ENCODE peak calls at places on chromosomes 1 and 21, in ten cellular contexts. K is dorsolateral prefrontal cortex, W is transverse colon, F is AG04450, U is prostate gland, O is IMR-90, A is neural progenitor cell, Q is thoracic aorta, P is cardiac fibroblast, M is MM.1S. J is an unnamed sample.

GRCh38 chr1:180631766-180632325 is at the start of gene XPR1:
- DNase-seq in K (peak; percentile 98), W (peak; percentile 99), F (peak; percentile 98), U (peak; percentile 99), O (peak; percentile 99), A (peak; percentile 100), Q (peak; percentile 96), P (peak; percentile 99), M (peak; percentile 100), J (peak; percentile 99)

GRCh38 chr1:90922202-90922601 is 99.6 kb downstream of the ZNF644 start:
- DNase-seq in K (no peak), W (no peak), F (no peak), U (no peak), O (no peak), A (no peak), Q (no peak), P (no peak), M (no peak), J (no peak)

GRCh38 chr1:188295157-188295556 is 1466.4 kb downstream of the PLA2G4A start:
- DNase-seq in K (no peak), W (no peak), F (no peak), U (no peak), O (no peak), A (peak; percentile 13), Q (no peak), P (no peak), M (no peak), J (no peak)

GRCh38 chr21:33197546-33197945 is 32.2 kb upstream of the IFNAR2 start:
- DNase-seq in K (no peak), W (no peak), F (no peak), U (no peak), O (no peak), A (no peak), Q (no peak), P (no peak), M (no peak), J (no peak)

GRCh38 chr1:232142403-232143314 is 487.3 kb downstream of the SIPA1L2 start:
- DNase-seq in K (peak; percentile 74), W (peak; percentile 37), F (peak; percentile 27), U (peak; percentile 21), O (peak; percentile 82), A (no peak), Q (peak; percentile 48), P (peak; percentile 86), M (no peak), J (peak; percentile 98)

GRCh38 chr21:44989538-44989888 is 49.7 kb downstream of the SLX9 start:
- DNase-seq in K (no peak), W (no peak), F (peak; percentile 43), U (no peak), O (peak; percentile 63), A (no peak), Q (no peak), P (no peak), M (no peak), J (peak; percentile 51)

GRCh38 chr21:28833181-28833580 is 159.5 kb downstream of the LTN1 start:
- DNase-seq in K (no peak), W (no peak), F (no peak), U (no peak), O (peak; percentile 5), A (no peak), Q (no peak), P (peak; percentile 9), M (no peak), J (peak; percentile 18)

GRCh38 chr1:229884765-229885164 is 182.3 kb upstream of the GALNT2 start:
- DNase-seq in K (no peak), W (no peak), F (no peak), U (no peak), O (no peak), A (no peak), Q (no peak), P (no peak), M (no peak), J (no peak)

GRCh38 chr1:6581561-6582305 is 1.9 kb downstream of the ZBTB48 start:
- DNase-seq in K (no peak), W (peak; percentile 31), F (no peak), U (no peak), O (no peak), A (no peak), Q (no peak), P (peak; percentile 28), M (no peak), J (no peak)

GRCh38 chr1:19015476-19015875 is 59.0 kb upstream of the IFFO2 start:
- DNase-seq in K (no peak), W (no peak), F (no peak), U (no peak), O (no peak), A (no peak), Q (no peak), P (no peak), M (no peak), J (no peak)

GRCh38 chr1:21938791-21939538 is 1.9 kb upstream of the HSPG2 start:
- DNase-seq in K (no peak), W (no peak), F (no peak), U (no peak), O (no peak), A (no peak), Q (no peak), P (peak; percentile 50), M (no peak), J (no peak)

GRCh38 chr1:56534252-56534651 is 45.1 kb downstream of the PLPP3 start:
- DNase-seq in K (no peak), W (no peak), F (no peak), U (no peak), O (no peak), A (no peak), Q (no peak), P (no peak), M (no peak), J (no peak)

GRCh38 chr1:203273206-203273868 is 32.0 kb upstream of the BTG2 start:
- DNase-seq in K (peak; percentile 93), W (peak; percentile 92), F (no peak), U (peak; percentile 88), O (peak; percentile 82), A (peak; percentile 91), Q (peak; percentile 87), P (peak; percentile 90), M (peak; percentile 97), J (peak; percentile 59)
- H3K4me3 ChIP-seq in K (peak overlapping the region; percentile 51), W (no peak overlapping the region), F (peak overlapping the region; percentile 20), U (peak overlapping the region; percentile 7), O (no peak overlapping the region), A (no peak overlapping the region), Q (peak overlapping the region; percentile 34), P (no peak overlapping the region), M (peak overlapping the region; percentile 64), J (no peak overlapping the region)

GRCh38 chr1:217343907-217344306 is 287.0 kb downstream of the GPATCH2 start:
- DNase-seq in K (no peak), W (no peak), F (no peak), U (no peak), O (no peak), A (peak; percentile 21), Q (no peak), P (no peak), M (no peak), J (no peak)

GRCh38 chr1:217354900-217355299 is 276.0 kb downstream of the GPATCH2 start:
- DNase-seq in K (no peak), W (no peak), F (no peak), U (no peak), O (no peak), A (no peak), Q (no peak), P (no peak), M (no peak), J (no peak)

GRCh38 chr1:217344712-217345111 is 286.2 kb downstream of the GPATCH2 start:
- DNase-seq in K (no peak), W (no peak), F (no peak), U (no peak), O (no peak), A (no peak), Q (no peak), P (no peak), M (no peak), J (no peak)

DNA sequence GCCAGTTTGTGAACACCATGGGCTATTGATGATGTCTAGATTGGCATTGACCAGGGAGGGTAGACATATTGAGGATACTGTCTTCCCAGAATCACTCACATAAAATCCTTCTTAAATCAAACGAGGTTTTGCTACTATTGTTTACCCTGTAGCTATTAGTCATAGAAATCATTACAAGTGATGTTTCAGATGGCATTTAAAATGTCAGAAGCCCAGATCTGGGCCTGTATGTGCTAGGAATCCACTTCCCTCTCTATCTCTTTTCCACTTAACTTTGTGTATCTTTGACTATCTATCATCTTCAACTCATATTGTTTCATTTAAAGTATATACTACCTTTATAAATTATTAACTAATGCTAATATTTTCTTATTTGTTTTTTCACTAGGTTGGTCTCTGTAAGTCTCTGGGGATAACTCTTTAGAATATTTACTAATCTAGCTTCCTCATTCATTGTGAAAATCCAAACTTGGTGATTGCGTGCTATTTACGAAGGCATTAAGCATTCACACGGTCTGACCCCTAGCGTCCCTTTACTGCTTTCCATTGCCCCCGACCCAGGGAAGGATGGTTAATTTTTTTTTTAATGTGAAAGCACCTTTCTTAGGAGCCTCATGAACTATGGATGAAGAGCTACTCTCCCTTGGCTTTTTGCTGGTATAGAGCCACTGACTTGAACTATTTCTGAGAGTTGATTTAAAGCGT is 281.8 kb downstream of the GPATCH2 start:
- DNase-seq in K (no peak), W (no peak), F (no peak), U (no peak), O (no peak), A (no peak), Q (no peak), P (no peak), M (no peak), J (no peak)
- TF ChIP-seq CTCF in K (no peak), W (no peak), F (no peak), U (no peak), O (no peak), A (no peak), Q (no peak), P (no peak), M (no peak), J (no peak)

DNA sequence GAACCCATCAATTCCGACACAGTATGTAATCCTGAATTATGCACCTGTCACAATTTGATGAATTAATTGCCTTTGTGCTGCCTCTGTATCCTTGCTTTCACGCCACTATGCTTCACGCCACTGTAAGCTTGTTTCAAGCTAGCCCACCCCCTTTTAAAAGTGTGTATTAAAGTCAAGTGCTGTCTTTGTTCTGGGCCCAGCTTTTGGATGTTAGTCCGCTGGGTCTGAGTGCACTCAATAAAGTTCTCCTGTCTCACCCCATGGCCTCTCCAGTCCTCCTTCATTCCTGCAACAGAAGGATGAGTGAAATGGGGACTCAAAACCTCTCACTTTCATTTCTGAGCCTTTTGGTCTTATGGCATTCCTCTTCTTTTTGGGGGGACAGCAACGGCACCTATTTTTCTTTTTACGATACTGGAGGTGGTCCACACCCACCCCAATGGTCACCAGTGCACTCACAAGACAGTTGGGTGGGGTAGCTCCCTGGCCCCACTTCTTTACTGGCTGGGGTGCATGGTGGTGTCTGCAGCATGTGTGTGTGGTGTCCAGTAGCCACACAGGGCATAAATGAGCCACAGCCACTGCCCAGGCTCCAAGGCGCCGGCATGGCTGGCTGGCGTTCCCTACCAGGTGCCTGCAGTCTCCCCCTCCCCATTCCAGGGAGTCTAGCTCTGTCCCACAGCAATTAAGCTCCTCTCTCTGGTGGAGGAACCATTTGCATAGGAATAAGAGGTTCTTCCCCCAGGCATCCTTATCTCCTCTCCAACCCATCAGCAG is 1.8 kb downstream of the THEM4 start:
- DNase-seq in K (no peak), W (no peak), F (no peak), U (no peak), O (no peak), A (no peak), Q (no peak), P (no peak), M (no peak), J (no peak)
- H3K4me3 ChIP-seq in K (no peak overlapping the region), W (no peak overlapping the region), F (no peak overlapping the region), U (no peak overlapping the region), O (no peak overlapping the region), A (no peak overlapping the region), Q (no peak overlapping the region), P (no peak overlapping the region), M (no peak overlapping the region), J (no peak overlapping the region)

GRCh38 chr1:84434081-84434755 is 35.9 kb downstream of the DNASE2B start:
- DNase-seq in K (no peak), W (no peak), F (no peak), U (no peak), O (no peak), A (no peak), Q (no peak), P (no peak), M (no peak), J (no peak)
- TF ChIP-seq CTCF in K (peak; percentile 4), W (no peak), F (no peak), U (no peak), O (no peak), A (no peak), Q (no peak), P (no peak), M (no peak), J (no peak)